ENCODE peak calls at places on chromosomes 13 and 19, in four cellular contexts. M, S, N and Q are unnamed samples.

GRCh38 chr19:38735257-38735686 is 9.0 kb downstream of the CAPN12 start:
- DNase-seq in M (no peak), S (no peak), N (no peak), Q (peak)

GRCh38 chr19:35986111-35986510 is 8.9 kb upstream of the SDHAF1 start:
- DNase-seq in M (no peak), S (no peak), N (no peak), Q (no peak)

GRCh38 chr13:24997367-24997967 is 98.5 kb upstream of the PABPC3 start:
- DNase-seq in M (no peak), S (no peak), N (peak), Q (no peak)

GRCh38 chr19:49712397-49712859 is 21.5 kb downstream of the CPT1C start:
- DNase-seq in M (no peak), S (no peak), N (peak), Q (no peak)

GRCh38 chr19:42206871-42207755 is 10.4 kb downstream of the DEDD2 start:
- DNase-seq in M (no peak), S (no peak), N (no peak), Q (no peak)

GRCh38 chr13:97256343-97256783 is 34.2 kb downstream of the MBNL2 start:
- DNase-seq in M (no peak), S (no peak), N (no peak), Q (no peak)

GRCh38 chr13:64925727-64926126 is 2304.4 kb downstream of the PCDH9 start:
- DNase-seq in M (no peak), S (no peak), N (no peak), Q (no peak)

GRCh38 chr19:737591-738093 is 13.3 kb upstream of the MISP start:
- DNase-seq in M (no peak), S (peak), N (peak), Q (peak)

GRCh38 chr13:52371736-52372247 is 34.2 kb downstream of the THSD1 start:
- DNase-seq in M (no peak), S (no peak), N (no peak), Q (no peak)

GRCh38 chr19:5585461-5586299 is 17.9 kb upstream of the TINCR start:
- DNase-seq in M (no peak), S (peak), N (no peak), Q (no peak)

GRCh38 chr19:5961969-5962945 is 15.7 kb downstream of the RANBP3 start:
- DNase-seq in M (peak), S (peak), N (no peak), Q (peak)

DNA sequence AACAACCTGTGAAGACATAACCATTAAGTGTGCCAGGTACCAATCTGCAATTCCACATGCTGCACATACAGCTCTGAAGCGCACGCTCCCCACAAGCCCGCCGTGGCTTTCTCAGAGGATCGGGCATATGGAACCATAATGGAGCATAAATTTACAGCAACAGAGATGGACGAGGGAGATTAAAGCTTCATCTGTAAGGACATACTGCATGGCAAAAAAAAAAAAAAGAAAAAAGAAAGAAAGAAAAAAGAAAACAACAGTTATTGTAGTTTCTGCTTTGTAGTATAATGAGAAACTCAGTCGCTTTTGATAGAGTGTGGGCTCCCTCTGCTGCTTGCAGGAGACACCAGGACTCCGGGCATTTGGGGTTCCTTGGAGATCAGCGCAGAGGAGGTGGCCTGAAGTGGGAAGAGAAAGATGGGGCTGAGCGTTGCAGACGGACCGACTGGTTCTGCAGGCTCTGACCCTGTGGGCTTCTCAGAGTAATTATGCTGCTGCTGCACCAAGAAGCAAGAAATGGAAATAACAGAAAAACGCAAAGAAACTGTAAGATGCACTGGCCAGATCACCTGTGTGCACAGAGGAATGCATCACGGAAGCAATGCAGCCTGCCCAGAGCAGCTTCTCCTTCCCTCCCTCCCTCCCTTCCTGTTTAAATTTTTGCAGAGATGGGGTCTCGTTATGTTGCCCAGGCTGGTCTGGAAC is 10.8 kb upstream of the PDCD5 start:
- DNase-seq in M (peak), S (peak), N (peak), Q (peak)
- TF ChIP-seq CTCF in M (peak), S (peak), N (peak), Q (peak)

GRCh38 chr13:72952529-72953141 is 106.2 kb upstream of the KLF5 start:
- DNase-seq in M (no peak), S (no peak), N (no peak), Q (no peak)
- TF ChIP-seq CTCF in M (no peak), S (no peak), N (no peak), Q (peak)

GRCh38 chr19:30255783-30256509 is 116.2 kb upstream of the ZNF536 start:
- DNase-seq in M (no peak), S (no peak), N (no peak), Q (no peak)
- TF ChIP-seq CTCF in M (no peak), S (no peak), N (no peak), Q (peak)

DNA sequence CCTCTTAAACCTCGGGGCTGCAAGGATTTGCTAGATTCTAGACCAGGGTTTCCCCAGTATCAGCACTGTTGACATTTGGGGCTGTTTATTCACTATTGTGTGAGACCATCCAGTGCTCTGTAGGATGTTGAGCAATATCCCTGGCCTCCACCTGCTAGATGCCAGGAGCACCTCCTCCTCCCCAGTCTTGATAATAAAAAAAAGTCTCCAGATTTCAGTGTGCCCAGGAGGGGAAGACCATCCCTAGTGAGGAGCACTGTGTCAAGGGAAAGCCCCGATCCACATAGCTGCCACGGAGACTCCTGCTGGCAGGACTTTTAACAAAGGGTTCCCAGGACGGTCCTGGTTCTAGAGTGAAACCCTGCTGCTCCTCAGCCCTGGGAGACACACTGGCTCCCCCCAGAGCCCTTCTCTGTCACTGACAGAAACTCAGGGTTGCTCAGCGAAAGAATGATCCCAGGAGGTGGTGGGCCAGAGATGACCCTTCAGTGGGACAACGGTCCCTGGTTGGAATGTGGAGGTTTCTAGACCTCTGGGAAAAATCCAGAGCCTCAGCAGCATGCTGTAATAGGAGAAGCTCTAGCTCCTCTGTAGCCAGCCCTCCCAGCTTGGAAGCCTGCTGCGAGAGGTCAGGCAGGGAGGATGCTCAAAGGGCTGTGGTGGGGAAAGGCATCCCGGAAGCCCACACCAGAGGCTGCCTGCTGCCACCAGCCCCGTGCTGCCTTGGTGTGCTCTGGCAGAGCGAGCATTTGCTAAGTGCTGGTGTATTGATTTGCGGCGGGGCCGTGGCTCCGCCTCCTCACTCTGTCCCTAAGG is 20.3 kb downstream of the LYL1 start:
- DNase-seq in M (no peak), S (no peak), N (no peak), Q (no peak)
- TF ChIP-seq CTCF in M (no peak), S (no peak), N (peak), Q (no peak)